ENCODE peak calls at places on chromosomes 3 and 15, in eight cellular contexts. One of them, this sample, is unnamed.

GRCh38 chr3:53850895-53851294 is 4.5 kb downstream of the IL17RB start:
- DNase-seq in left ventricle myocardium inferior: no peak
- DNase-seq in tibial nerve: peak
- DNase-seq in IMR-90: peak
- DNase-seq in AG09309: no peak
- DNase-seq in suprapubic skin: no peak
- DNase-seq in CD8-positive, alpha-beta T cell: no peak
- DNase-seq in fibroblast of mammary gland: peak
- DNase-seq in this sample: no peak

GRCh38 chr15:77531191-77532000 is 101.3 kb downstream of the LINGO1 start:
- DNase-seq in left ventricle myocardium inferior: no peak
- DNase-seq in suprapubic skin: no peak
- DNase-seq in IMR-90: no peak
- DNase-seq in tibial nerve: no peak
- DNase-seq in fibroblast of mammary gland: no peak
- DNase-seq in CD8-positive, alpha-beta T cell: no peak
- DNase-seq in AG09309: no peak
- DNase-seq in this sample: no peak

GRCh38 chr15:63971427-63971805 is 74.9 kb downstream of the DAPK2 start:
- DNase-seq in left ventricle myocardium inferior: no peak
- DNase-seq in suprapubic skin: no peak
- DNase-seq in CD8-positive, alpha-beta T cell: peak
- DNase-seq in fibroblast of mammary gland: no peak
- DNase-seq in tibial nerve: no peak
- DNase-seq in AG09309: no peak
- DNase-seq in IMR-90: no peak
- DNase-seq in this sample: no peak

GRCh38 chr3:37963635-37964034 is 27.0 kb upstream of the VILL start:
- DNase-seq in left ventricle myocardium inferior: no peak
- DNase-seq in IMR-90: no peak
- DNase-seq in tibial nerve: no peak
- DNase-seq in CD8-positive, alpha-beta T cell: no peak
- DNase-seq in fibroblast of mammary gland: no peak
- DNase-seq in AG09309: no peak
- DNase-seq in suprapubic skin: no peak
- DNase-seq in this sample: no peak

GRCh38 chr15:52558196-52558595 is 10.6 kb downstream of the ARPP19 start:
- DNase-seq in left ventricle myocardium inferior: no peak
- DNase-seq in CD8-positive, alpha-beta T cell: no peak
- DNase-seq in fibroblast of mammary gland: peak
- DNase-seq in suprapubic skin: no peak
- DNase-seq in IMR-90: peak
- DNase-seq in tibial nerve: no peak
- DNase-seq in AG09309: no peak
- DNase-seq in this sample: no peak

GRCh38 chr15:77527164-77527778 is 105.4 kb downstream of the LINGO1 start:
- DNase-seq in IMR-90: peak
- DNase-seq in AG09309: no peak
- DNase-seq in left ventricle myocardium inferior: peak
- DNase-seq in CD8-positive, alpha-beta T cell: no peak
- DNase-seq in tibial nerve: no peak
- DNase-seq in suprapubic skin: no peak
- DNase-seq in fibroblast of mammary gland: no peak
- DNase-seq in this sample: peak

GRCh38 chr15:39797407-39797806 is 14.8 kb upstream of the FSIP1 start:
- DNase-seq in tibial nerve: no peak
- DNase-seq in suprapubic skin: no peak
- DNase-seq in fibroblast of mammary gland: peak
- DNase-seq in left ventricle myocardium inferior: no peak
- DNase-seq in CD8-positive, alpha-beta T cell: no peak
- DNase-seq in IMR-90: peak
- DNase-seq in AG09309: no peak
- DNase-seq in this sample: no peak

GRCh38 chr3:188901126-188901525 is 270.6 kb upstream of the TPRG1 start:
- DNase-seq in IMR-90: peak
- DNase-seq in fibroblast of mammary gland: peak
- DNase-seq in left ventricle myocardium inferior: no peak
- DNase-seq in suprapubic skin: no peak
- DNase-seq in CD8-positive, alpha-beta T cell: no peak
- DNase-seq in tibial nerve: no peak
- DNase-seq in AG09309: no peak
- DNase-seq in this sample: no peak

GRCh38 chr15:77387355-77388105 is 32.4 kb downstream of the PEAK1 start:
- DNase-seq in tibial nerve: no peak
- DNase-seq in AG09309: no peak
- DNase-seq in suprapubic skin: no peak
- DNase-seq in IMR-90: peak
- DNase-seq in CD8-positive, alpha-beta T cell: no peak
- DNase-seq in fibroblast of mammary gland: peak
- DNase-seq in left ventricle myocardium inferior: no peak
- DNase-seq in this sample: no peak

GRCh38 chr15:56242576-56243116 is 1.0 kb downstream of the RFX7 start:
- DNase-seq in IMR-90: no peak
- DNase-seq in tibial nerve: no peak
- DNase-seq in AG09309: no peak
- DNase-seq in CD8-positive, alpha-beta T cell: no peak
- DNase-seq in suprapubic skin: no peak
- DNase-seq in fibroblast of mammary gland: peak
- DNase-seq in left ventricle myocardium inferior: no peak
- DNase-seq in this sample: no peak

GRCh38 chr3:128496602-128497304 is 3.8 kb upstream of the GATA2 start:
- DNase-seq in CD8-positive, alpha-beta T cell: no peak
- DNase-seq in AG09309: no peak
- DNase-seq in IMR-90: no peak
- DNase-seq in left ventricle myocardium inferior: no peak
- DNase-seq in tibial nerve: no peak
- DNase-seq in fibroblast of mammary gland: peak
- DNase-seq in suprapubic skin: peak
- DNase-seq in this sample: no peak

GRCh38 chr3:124832782-124833709 is 54.1 kb downstream of the ITGB5 start:
- DNase-seq in IMR-90: peak
- DNase-seq in fibroblast of mammary gland: peak
- DNase-seq in suprapubic skin: no peak
- DNase-seq in AG09309: peak
- DNase-seq in left ventricle myocardium inferior: no peak
- DNase-seq in tibial nerve: no peak
- DNase-seq in CD8-positive, alpha-beta T cell: no peak
- DNase-seq in this sample: no peak

GRCh38 chr3:132756108-132756650 is 34.0 kb upstream of the NPHP3 start:
- DNase-seq in CD8-positive, alpha-beta T cell: no peak
- DNase-seq in suprapubic skin: no peak
- DNase-seq in left ventricle myocardium inferior: no peak
- DNase-seq in IMR-90: no peak
- DNase-seq in AG09309: no peak
- DNase-seq in fibroblast of mammary gland: no peak
- DNase-seq in tibial nerve: no peak
- DNase-seq in this sample: no peak

GRCh38 chr3:15241341-15241740 is 35.3 kb downstream of the CAPN7 start:
- DNase-seq in left ventricle myocardium inferior: no peak
- DNase-seq in suprapubic skin: no peak
- DNase-seq in AG09309: no peak
- DNase-seq in fibroblast of mammary gland: peak
- DNase-seq in CD8-positive, alpha-beta T cell: no peak
- DNase-seq in IMR-90: no peak
- DNase-seq in tibial nerve: no peak
- DNase-seq in this sample: no peak

GRCh38 chr3:15205934-15206661 is at the start of gene CAPN7:
- DNase-seq in IMR-90: peak
- DNase-seq in fibroblast of mammary gland: peak
- DNase-seq in left ventricle myocardium inferior: peak
- DNase-seq in suprapubic skin: peak
- DNase-seq in tibial nerve: peak
- DNase-seq in CD8-positive, alpha-beta T cell: peak
- DNase-seq in AG09309: peak
- DNase-seq in this sample: peak

GRCh38 chr3:113084777-113085176 is 94.0 kb downstream of the GTPBP8 start:
- DNase-seq in AG09309: peak
- DNase-seq in tibial nerve: peak
- DNase-seq in suprapubic skin: no peak
- DNase-seq in IMR-90: peak
- DNase-seq in left ventricle myocardium inferior: peak
- DNase-seq in fibroblast of mammary gland: peak
- DNase-seq in CD8-positive, alpha-beta T cell: no peak
- DNase-seq in this sample: no peak

GRCh38 chr3:94032187-94032586 is 3.8 kb upstream of the STX19 start:
- DNase-seq in left ventricle myocardium inferior: no peak
- DNase-seq in fibroblast of mammary gland: no peak
- DNase-seq in suprapubic skin: no peak
- DNase-seq in tibial nerve: no peak
- DNase-seq in IMR-90: peak
- DNase-seq in CD8-positive, alpha-beta T cell: no peak
- DNase-seq in AG09309: no peak
- DNase-seq in this sample: no peak

GRCh38 chr3:81716870-81717509 is 44.5 kb downstream of the GBE1 start:
- DNase-seq in IMR-90: peak
- DNase-seq in tibial nerve: no peak
- DNase-seq in CD8-positive, alpha-beta T cell: no peak
- DNase-seq in left ventricle myocardium inferior: peak
- DNase-seq in suprapubic skin: no peak
- DNase-seq in AG09309: peak
- DNase-seq in fibroblast of mammary gland: peak
- DNase-seq in this sample: no peak

GRCh38 chr3:103083848-103084631 is 649.2 kb downstream of the ZPLD1 start:
- DNase-seq in fibroblast of mammary gland: no peak
- DNase-seq in suprapubic skin: no peak
- DNase-seq in IMR-90: no peak
- DNase-seq in tibial nerve: no peak
- DNase-seq in left ventricle myocardium inferior: no peak
- DNase-seq in CD8-positive, alpha-beta T cell: no peak
- DNase-seq in AG09309: no peak
- DNase-seq in this sample: no peak

GRCh38 chr3:172717493-172718088 is 6.7 kb upstream of the NCEH1 start:
- DNase-seq in AG09309: no peak
- DNase-seq in CD8-positive, alpha-beta T cell: no peak
- DNase-seq in fibroblast of mammary gland: peak
- DNase-seq in left ventricle myocardium inferior: no peak
- DNase-seq in suprapubic skin: no peak
- DNase-seq in tibial nerve: no peak
- DNase-seq in IMR-90: no peak
- DNase-seq in this sample: no peak
- TF ChIP-seq CTCF in AG09309: peak
- TF ChIP-seq CTCF in CD8-positive, alpha-beta T cell: no peak
- TF ChIP-seq CTCF in fibroblast of mammary gland: peak
- TF ChIP-seq CTCF in left ventricle myocardium inferior: peak
- TF ChIP-seq CTCF in suprapubic skin: no peak
- TF ChIP-seq CTCF in tibial nerve: no peak
- TF ChIP-seq CTCF in IMR-90: peak
- TF ChIP-seq CTCF in this sample: no peak

GRCh38 chr3:119558528-119559339 is 680 bp downstream of the CD80 start:
- DNase-seq in CD8-positive, alpha-beta T cell: no peak
- DNase-seq in IMR-90: no peak
- DNase-seq in suprapubic skin: no peak
- DNase-seq in AG09309: no peak
- DNase-seq in fibroblast of mammary gland: no peak
- DNase-seq in left ventricle myocardium inferior: no peak
- DNase-seq in tibial nerve: no peak
- DNase-seq in this sample: no peak
- TF ChIP-seq CTCF in CD8-positive, alpha-beta T cell: no peak
- TF ChIP-seq CTCF in IMR-90: no peak
- TF ChIP-seq CTCF in suprapubic skin: no peak
- TF ChIP-seq CTCF in AG09309: no peak
- TF ChIP-seq CTCF in fibroblast of mammary gland: no peak
- TF ChIP-seq CTCF in left ventricle myocardium inferior: no peak
- TF ChIP-seq CTCF in tibial nerve: no peak
- TF ChIP-seq CTCF in this sample: no peak

GRCh38 chr3:77051927-77052542 is 12.1 kb downstream of the ROBO2 start:
- DNase-seq in fibroblast of mammary gland: no peak
- DNase-seq in IMR-90: no peak
- DNase-seq in suprapubic skin: no peak
- DNase-seq in CD8-positive, alpha-beta T cell: no peak
- DNase-seq in tibial nerve: no peak
- DNase-seq in AG09309: no peak
- DNase-seq in left ventricle myocardium inferior: no peak
- DNase-seq in this sample: no peak

GRCh38 chr3:77059354-77059753 is 19.5 kb downstream of the ROBO2 start:
- DNase-seq in suprapubic skin: no peak
- DNase-seq in fibroblast of mammary gland: no peak
- DNase-seq in AG09309: no peak
- DNase-seq in CD8-positive, alpha-beta T cell: no peak
- DNase-seq in tibial nerve: no peak
- DNase-seq in IMR-90: no peak
- DNase-seq in left ventricle myocardium inferior: no peak
- DNase-seq in this sample: no peak

GRCh38 chr3:77053769-77054168 is 13.9 kb downstream of the ROBO2 start:
- DNase-seq in tibial nerve: no peak
- DNase-seq in fibroblast of mammary gland: no peak
- DNase-seq in CD8-positive, alpha-beta T cell: no peak
- DNase-seq in IMR-90: no peak
- DNase-seq in AG09309: no peak
- DNase-seq in left ventricle myocardium inferior: no peak
- DNase-seq in suprapubic skin: no peak
- DNase-seq in this sample: no peak

GRCh38 chr3:77052733-77053680 is 13.1 kb downstream of the ROBO2 start:
- DNase-seq in tibial nerve: no peak
- DNase-seq in left ventricle myocardium inferior: no peak
- DNase-seq in fibroblast of mammary gland: no peak
- DNase-seq in CD8-positive, alpha-beta T cell: no peak
- DNase-seq in suprapubic skin: no peak
- DNase-seq in AG09309: no peak
- DNase-seq in IMR-90: no peak
- DNase-seq in this sample: no peak

GRCh38 chr3:77055841-77056341 is 16.0 kb downstream of the ROBO2 start:
- DNase-seq in IMR-90: peak
- DNase-seq in fibroblast of mammary gland: no peak
- DNase-seq in AG09309: no peak
- DNase-seq in CD8-positive, alpha-beta T cell: no peak
- DNase-seq in suprapubic skin: no peak
- DNase-seq in tibial nerve: no peak
- DNase-seq in left ventricle myocardium inferior: no peak
- DNase-seq in this sample: no peak
- TF ChIP-seq CTCF in IMR-90: no peak
- TF ChIP-seq CTCF in fibroblast of mammary gland: no peak
- TF ChIP-seq CTCF in AG09309: no peak
- TF ChIP-seq CTCF in CD8-positive, alpha-beta T cell: no peak
- TF ChIP-seq CTCF in suprapubic skin: no peak
- TF ChIP-seq CTCF in tibial nerve: no peak
- TF ChIP-seq CTCF in left ventricle myocardium inferior: no peak
- TF ChIP-seq CTCF in this sample: no peak

DNA sequence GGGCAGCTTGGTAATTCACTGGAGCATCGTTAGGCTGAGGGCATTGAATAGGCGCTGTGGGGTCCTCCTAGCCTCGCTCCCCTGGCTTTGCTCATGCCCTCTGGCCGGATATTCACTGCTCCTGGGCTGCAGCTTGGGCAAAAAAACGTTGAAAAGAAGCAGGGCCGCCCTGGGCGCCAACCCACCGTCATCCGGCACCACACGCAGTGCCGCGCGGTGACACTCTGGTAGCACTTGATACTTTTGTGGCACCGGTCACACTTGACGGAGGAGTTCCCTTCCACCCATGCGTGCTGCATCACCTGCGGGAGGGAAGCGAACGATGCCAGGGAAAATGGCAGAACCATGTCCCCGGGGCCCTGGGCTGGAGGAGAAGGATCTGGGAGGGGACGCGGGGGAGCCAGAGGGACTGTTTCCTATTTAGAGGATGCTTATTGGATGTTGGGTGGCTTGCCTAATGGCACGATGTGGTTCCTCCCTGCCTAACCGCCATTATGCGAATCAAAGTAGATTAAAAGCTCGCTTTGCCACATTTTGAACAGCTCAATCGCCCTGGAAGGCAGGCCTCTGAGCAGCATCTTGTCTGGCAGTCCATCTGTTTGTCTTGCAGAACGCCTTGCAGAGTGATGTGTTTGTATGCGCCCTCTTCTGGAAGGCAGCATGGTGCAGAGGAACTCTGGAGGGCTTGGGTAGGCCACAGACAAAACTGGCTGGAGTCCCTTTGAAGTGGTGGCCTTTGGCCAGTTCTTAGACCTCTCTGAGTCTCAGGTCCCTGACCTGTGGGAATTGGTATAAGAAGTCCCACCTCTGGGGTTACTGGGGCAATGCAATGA is 93.2 kb downstream of the DGKG start:
- DNase-seq in IMR-90: peak
- DNase-seq in fibroblast of mammary gland: peak
- DNase-seq in suprapubic skin: no peak
- DNase-seq in AG09309: peak
- DNase-seq in tibial nerve: no peak
- DNase-seq in CD8-positive, alpha-beta T cell: no peak
- DNase-seq in left ventricle myocardium inferior: no peak
- DNase-seq in this sample: no peak
- TF ChIP-seq CTCF in IMR-90: peak
- TF ChIP-seq CTCF in fibroblast of mammary gland: peak
- TF ChIP-seq CTCF in suprapubic skin: no peak
- TF ChIP-seq CTCF in AG09309: peak
- TF ChIP-seq CTCF in tibial nerve: no peak
- TF ChIP-seq CTCF in CD8-positive, alpha-beta T cell: no peak
- TF ChIP-seq CTCF in left ventricle myocardium inferior: no peak
- TF ChIP-seq CTCF in this sample: no peak

This sample was measured in mesothelial cell of epicardium.